ENCODE peak calls at places on chromosomes 1 and 21, in seven cellular contexts. I is progenitor cell of endocrine pancreas; G is omental fat pad; A is heart left ventricle; K is amniotic stem cell; H is stimulated activated CD4-positive, alpha-beta T cell treated with anti-CD3 and anti-CD28 coated beads, Interleukin-4, amount 100 ng/mL, for 1 hour; U is PC-3. R is an unnamed sample.

GRCh38 chr1:221562542-221563475 is 179.1 kb downstream of the DUSP10 start:
- DNase-seq in I (no peak), G (no peak), A (no peak), K (no peak), H (no peak), U (no peak), R (peak; percentile 29)

GRCh38 chr1:87305762-87306161 is 22.9 kb upstream of the LMO4 start:
- DNase-seq in I (no peak), G (no peak), A (no peak), K (no peak), H (no peak), U (no peak), R (no peak)

GRCh38 chr1:43954036-43954435 is 7.3 kb downstream of the IPO13 start:
- DNase-seq in I (no peak), G (no peak), A (no peak), K (no peak), H (no peak), U (no peak), R (no peak)

GRCh38 chr1:205041121-205041758 is 1.8 kb upstream of the CNTN2 start:
- DNase-seq in I (no peak), G (no peak), A (no peak), K (no peak), H (no peak), U (no peak), R (peak; percentile 76)

GRCh38 chr21:44984428-44984791 is 44.6 kb downstream of the SLX9 start:
- DNase-seq in I (no peak), G (no peak), A (no peak), K (no peak), H (no peak), U (no peak), R (peak; percentile 50)

GRCh38 chr1:26811708-26812107 is 14.8 kb upstream of the ZDHHC18 start:
- DNase-seq in I (no peak), G (no peak), A (no peak), K (no peak), H (no peak), U (no peak), R (no peak)

GRCh38 chr1:7069888-7070287 is 284.6 kb downstream of the CAMTA1 start:
- DNase-seq in I (no peak), G (no peak), A (no peak), K (no peak), H (no peak), U (no peak), R (no peak)

GRCh38 chr21:36575306-36575705 is 95.4 kb upstream of the CLDN14 start:
- DNase-seq in I (no peak), G (no peak), A (no peak), K (no peak), H (no peak), U (no peak), R (no peak)

GRCh38 chr21:43691801-43692200 is 27.1 kb upstream of the PDXK start:
- DNase-seq in I (no peak), G (no peak), A (no peak), K (no peak), H (no peak), U (no peak), R (no peak)

GRCh38 chr1:94658221-94658620 is 116.7 kb upstream of the F3 start:
- DNase-seq in I (no peak), G (no peak), A (peak; percentile 71), K (no peak), H (no peak), U (peak; percentile 23), R (no peak)

GRCh38 chr21:44640761-44641160 is 3.6 kb downstream of the KRTAP10-10 start:
- DNase-seq in I (no peak), G (no peak), A (no peak), K (no peak), H (no peak), U (no peak), R (no peak)

GRCh38 chr1:27454610-27455009 is 35.4 kb downstream of the WASF2 start:
- DNase-seq in I (no peak), G (no peak), A (no peak), K (no peak), H (no peak), U (no peak), R (no peak)

GRCh38 chr21:32415999-32416398 is 3.5 kb downstream of the EVA1C start:
- DNase-seq in I (no peak), G (no peak), A (no peak), K (no peak), H (no peak), U (no peak), R (no peak)

GRCh38 chr1:117171900-117172501 is 38.7 kb downstream of the VTCN1 start:
- DNase-seq in I (no peak), G (no peak), A (peak; percentile 8), K (no peak), H (no peak), U (no peak), R (peak; percentile 73)

GRCh38 chr1:81799939-81800740 is 594 bp upstream of the ADGRL2 start:
- DNase-seq in I (peak; percentile 53), G (no peak), A (peak; percentile 70), K (peak; percentile 19), H (no peak), U (no peak), R (peak; percentile 70)

GRCh38 chr1:14915356-14916054 is 238.0 kb upstream of the TMEM51 start:
- DNase-seq in I (peak; percentile 55), G (peak; percentile 61), A (peak; percentile 27), K (no peak), H (peak; percentile 41), U (peak; percentile 51), R (no peak)

GRCh38 chr1:116496380-116496779 is 74.4 kb downstream of the CD58 start:
- DNase-seq in I (no peak), G (no peak), A (peak; percentile 43), K (no peak), H (no peak), U (peak; percentile 24), R (peak; percentile 88)

GRCh38 chr1:11650331-11650991 is 3.8 kb downstream of the FBXO2 start:
- DNase-seq in I (peak; percentile 75), G (no peak), A (peak; percentile 61), K (peak; percentile 20), H (peak; percentile 74), U (peak; percentile 75), R (peak; percentile 94)

GRCh38 chr1:28126778-28127430 is 38.5 kb upstream of the EYA3 start:
- DNase-seq in I (no peak), G (no peak), A (no peak), K (no peak), H (no peak), U (no peak), R (no peak)

GRCh38 chr1:23591460-23592208 is 32.3 kb upstream of the ID3 start:
- DNase-seq in I (no peak), G (no peak), A (peak; percentile 40), K (no peak), H (no peak), U (no peak), R (peak; percentile 32)

GRCh38 chr1:25544819-25545218 is 1.4 kb downstream of the LDLRAP1 start:
- DNase-seq in I (no peak), G (no peak), A (peak; percentile 49), K (no peak), H (no peak), U (peak; percentile 66), R (no peak)

GRCh38 chr21:35768187-35768586 is 292.1 kb downstream of the SETD4 start:
- DNase-seq in I (no peak), G (no peak), A (no peak), K (no peak), H (no peak), U (no peak), R (no peak)

GRCh38 chr1:5611855-5612254 is 380.4 kb downstream of the NPHP4 start:
- DNase-seq in I (no peak), G (no peak), A (no peak), K (no peak), H (no peak), U (peak; percentile 31), R (no peak)

GRCh38 chr21:39169906-39170305 is 13.3 kb downstream of the PSMG1 start:
- DNase-seq in I (no peak), G (no peak), A (no peak), K (no peak), H (no peak), U (no peak), R (no peak)

GRCh38 chr1:107430540-107431228 is 289.8 kb downstream of the NTNG1 start:
- DNase-seq in I (peak; percentile 45), G (no peak), A (peak; percentile 8), K (peak; percentile 12), H (no peak), U (peak; percentile 75), R (peak; percentile 59)

GRCh38 chr1:119544165-119544762 is 37.3 kb downstream of the HSD3B1 start:
- DNase-seq in I (no peak), G (no peak), A (no peak), K (no peak), H (no peak), U (peak; percentile 25), R (no peak)

GRCh38 chr1:95655321-95656020 is 421.5 kb downstream of the RWDD3 start:
- DNase-seq in I (no peak), G (no peak), A (no peak), K (no peak), H (no peak), U (no peak), R (no peak)

GRCh38 chr1:8422439-8423133 is 104.7 kb downstream of the SLC45A1 start:
- DNase-seq in I (no peak), G (no peak), A (peak; percentile 29), K (no peak), H (no peak), U (peak; percentile 20), R (peak; percentile 67)

GRCh38 chr1:86696522-86696921 is 7.9 kb upstream of the SH3GLB1 start:
- DNase-seq in I (no peak), G (no peak), A (no peak), K (peak; percentile 20), H (no peak), U (peak; percentile 33), R (no peak)

GRCh38 chr1:156379420-156380165 is 10.6 kb downstream of the RHBG start:
- DNase-seq in I (no peak), G (no peak), A (no peak), K (no peak), H (no peak), U (peak; percentile 61), R (no peak)

GRCh38 chr1:173122344-173122880 is 71.7 kb upstream of the TNFSF18 start:
- DNase-seq in I (no peak), G (no peak), A (no peak), K (no peak), H (no peak), U (no peak), R (no peak)

GRCh38 chr1:31627930-31628421 is 10.5 kb downstream of the HCRTR1 start:
- DNase-seq in I (no peak), G (no peak), A (peak; percentile 69), K (no peak), H (no peak), U (no peak), R (no peak)

GRCh38 chr21:23131177-23131576 is 2133.0 kb downstream of the NCAM2 start:
- DNase-seq in I (no peak), G (no peak), A (no peak), K (no peak), H (no peak), U (peak; percentile 45), R (no peak)

R was measured in right lobe of liver.